ENCODE peak calls at places on chromosomes 16 and 17, in six cellular contexts. W, B, M, Q, I and H are unnamed samples. For H3K9me3, the result is how much of the 10 kb centered on the place peaks cover.

GRCh38 chr16:89921131-89921698 is 1.9 kb upstream of the TUBB3 start:
- DNase-seq in W (no peak), B (no peak), M (no peak), Q (no peak), I (peak), H (no peak)

GRCh38 chr16:55367796-55368195 is 43.8 kb downstream of the IRX6 start:
- DNase-seq in W (no peak), B (no peak), M (peak), Q (no peak), I (no peak), H (no peak)

GRCh38 chr17:29734640-29735039 is 111.9 kb upstream of the CORO6 start:
- DNase-seq in W (no peak), B (no peak), M (peak), Q (no peak), I (no peak), H (no peak)

GRCh38 chr17:70137451-70138230 is 31.7 kb upstream of the KCNJ2 start:
- DNase-seq in W (peak), B (peak), M (peak), Q (no peak), I (no peak), H (peak)

GRCh38 chr16:70778901-70779309 is 22.1 kb downstream of the VAC14 start:
- DNase-seq in W (peak), B (peak), M (peak), Q (peak), I (peak), H (peak)

GRCh38 chr17:77363821-77364361 is 223.1 kb downstream of the SEC14L1 start:
- DNase-seq in W (peak), B (peak), M (peak), Q (peak), I (no peak), H (no peak)

GRCh38 chr17:63985387-63986140 is 12.6 kb upstream of the PRR29 start:
- DNase-seq in W (no peak), B (no peak), M (no peak), Q (peak), I (no peak), H (no peak)

GRCh38 chr16:28910046-28911031 is 14.7 kb downstream of the RABEP2 start:
- DNase-seq in W (no peak), B (no peak), M (peak), Q (no peak), I (no peak), H (peak)

GRCh38 chr17:21419299-21420239 is 43.4 kb downstream of the KCNJ12 start:
- DNase-seq in W (no peak), B (no peak), M (no peak), Q (no peak), I (no peak), H (no peak)

GRCh38 chr17:41975099-41976083 is 8.8 kb downstream of the CNP start:
- DNase-seq in W (peak), B (no peak), M (peak), Q (no peak), I (no peak), H (no peak)

GRCh38 chr16:69927056-69927757 is 23.9 kb upstream of the CLEC18A start:
- DNase-seq in W (peak), B (peak), M (peak), Q (no peak), I (no peak), H (no peak)

GRCh38 chr17:81994593-81995462 is 17.4 kb downstream of the ASPSCR1 start:
- DNase-seq in W (peak), B (no peak), M (no peak), Q (no peak), I (no peak), H (no peak)

GRCh38 chr16:81237282-81237681 is 1.2 kb upstream of the BCO1 start:
- DNase-seq in W (peak), B (peak), M (no peak), Q (no peak), I (no peak), H (peak)

GRCh38 chr16:76959166-76959565 is 231.8 kb upstream of the MON1B start:
- DNase-seq in W (no peak), B (no peak), M (no peak), Q (no peak), I (no peak), H (no peak)

GRCh38 chr16:78415669-78416068 is 316.2 kb downstream of the WWOX start:
- DNase-seq in W (no peak), B (no peak), M (no peak), Q (no peak), I (no peak), H (no peak)

GRCh38 chr16:68993885-68994284 is 111.6 kb upstream of the HAS3 start:
- DNase-seq in W (peak), B (no peak), M (peak), Q (no peak), I (no peak), H (no peak)

GRCh38 chr16:1932050-1933028 is 10.7 kb downstream of the MSRB1 start:
- DNase-seq in W (peak), B (no peak), M (no peak), Q (no peak), I (peak), H (peak)

GRCh38 chr17:77233635-77234334 is 93.0 kb downstream of the SEC14L1 start:
- DNase-seq in W (peak), B (no peak), M (peak), Q (peak), I (no peak), H (no peak)

DNA sequence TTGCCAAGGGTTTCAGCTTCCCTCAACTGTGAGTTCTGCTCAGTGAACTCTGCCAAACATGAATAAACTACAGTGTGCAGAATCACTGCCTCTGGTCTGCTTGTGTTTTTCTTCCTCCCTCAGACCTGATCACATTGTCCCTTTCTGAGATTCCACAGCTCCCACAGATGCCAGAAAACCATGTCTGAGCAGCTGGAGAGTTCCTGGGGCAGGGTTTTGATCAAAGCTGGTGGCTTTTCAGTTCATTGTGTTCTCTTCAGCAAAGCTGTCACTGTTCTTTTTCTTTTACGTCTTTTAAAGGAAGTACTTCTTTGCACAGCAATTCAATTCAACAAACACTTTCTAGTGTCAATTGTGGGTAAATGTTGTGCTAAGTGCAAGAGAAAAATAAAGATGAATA is 555.8 kb downstream of the RBFOX1 start:
- DNase-seq in W (no peak), B (no peak), M (no peak), Q (no peak), I (peak), H (no peak)
- TF ChIP-seq CTCF in W (no peak), B (no peak), M (no peak), Q (no peak), I (no peak), H (no peak)

DNA sequence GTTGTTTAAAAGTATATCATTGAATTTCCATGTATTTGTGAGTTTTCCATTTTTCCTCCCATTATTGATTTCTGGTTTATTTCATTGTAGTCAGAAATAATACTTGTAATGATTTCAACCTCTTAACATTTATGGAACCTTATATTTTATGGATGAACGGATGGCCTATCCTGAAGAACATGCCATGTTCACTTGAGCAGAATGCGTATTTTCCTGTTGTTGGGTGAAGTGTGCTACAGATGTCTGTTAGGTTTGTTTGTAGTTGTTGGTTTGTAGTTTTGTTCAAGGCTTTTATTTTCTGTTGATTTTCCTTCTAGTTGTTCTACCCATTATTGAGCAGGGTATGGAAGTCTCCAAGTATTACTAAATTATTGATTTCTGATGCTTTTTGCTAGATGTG is 107.2 kb upstream of the NACA2 start:
- DNase-seq in W (no peak), B (no peak), M (no peak), Q (no peak), I (no peak), H (no peak)
- H3K9me3 ChIP-seq in W (under half), B (under half), M (under half), Q (under half), I (under half), H (under half)

GRCh38 chr16:2956566-2956956 is 7.5 kb upstream of the KREMEN2 start:
- DNase-seq in W (no peak), B (no peak), M (no peak), Q (no peak), I (no peak), H (no peak)
- H3K27ac ChIP-seq in W (no peak), B (no peak), M (no peak), Q (no peak), I (no peak), H (no peak)

DNA sequence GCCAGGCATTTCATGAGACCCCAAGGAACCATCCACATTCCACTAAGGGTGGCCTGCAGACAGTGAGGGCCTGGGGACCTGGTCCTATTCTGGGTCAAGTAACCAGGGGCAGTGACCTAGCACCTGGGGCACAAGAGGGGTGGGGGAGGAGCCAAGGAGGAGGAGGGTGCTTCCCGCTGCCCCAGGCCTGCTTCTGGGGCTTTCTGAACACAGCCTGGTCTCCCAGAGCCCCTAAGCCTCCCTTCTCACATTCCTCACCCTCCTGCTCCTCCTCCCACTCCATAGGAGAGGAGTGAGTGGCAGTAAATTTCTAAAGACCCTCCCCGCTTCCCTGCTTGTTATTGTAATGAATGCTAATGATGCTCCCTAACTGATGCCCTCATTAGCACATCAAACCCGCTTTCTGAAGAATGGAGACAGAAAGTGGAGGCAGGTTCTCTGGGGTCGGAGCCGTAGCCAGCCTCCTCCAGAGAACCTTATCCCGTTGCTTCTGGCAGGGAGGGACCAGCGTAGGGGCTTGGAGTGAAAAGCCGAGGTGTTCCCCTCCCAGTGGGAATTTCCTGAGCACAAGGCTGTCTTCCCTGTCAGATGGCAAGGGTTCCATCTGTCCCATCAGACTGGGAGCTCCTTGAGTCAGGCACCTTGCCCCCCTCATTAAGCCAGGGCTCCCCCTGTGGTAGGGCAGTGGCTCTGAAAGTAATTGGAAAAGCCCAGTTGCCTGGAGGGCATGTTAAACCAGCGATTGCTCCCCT is 3.7 kb upstream of the SRCIN1 start:
- DNase-seq in W (no peak), B (no peak), M (no peak), Q (no peak), I (peak), H (no peak)
- TF ChIP-seq CTCF in W (no peak), B (no peak), M (no peak), Q (no peak), I (peak), H (no peak)

GRCh38 chr16:62678796-62679195 is 642.6 kb upstream of the CDH8 start:
- DNase-seq in W (no peak), B (no peak), M (no peak), Q (no peak), I (no peak), H (no peak)
- H3K9me3 ChIP-seq in W (under half), B (under half), M (under half), Q (under half), I (under half), H (under half)

GRCh38 chr17:80919331-80920284 is 72.0 kb upstream of the CHMP6 start:
- DNase-seq in W (no peak), B (no peak), M (no peak), Q (no peak), I (no peak), H (no peak)
- H3K27ac ChIP-seq in W (no peak), B (no peak), M (no peak), Q (no peak), I (no peak), H (no peak)

DNA sequence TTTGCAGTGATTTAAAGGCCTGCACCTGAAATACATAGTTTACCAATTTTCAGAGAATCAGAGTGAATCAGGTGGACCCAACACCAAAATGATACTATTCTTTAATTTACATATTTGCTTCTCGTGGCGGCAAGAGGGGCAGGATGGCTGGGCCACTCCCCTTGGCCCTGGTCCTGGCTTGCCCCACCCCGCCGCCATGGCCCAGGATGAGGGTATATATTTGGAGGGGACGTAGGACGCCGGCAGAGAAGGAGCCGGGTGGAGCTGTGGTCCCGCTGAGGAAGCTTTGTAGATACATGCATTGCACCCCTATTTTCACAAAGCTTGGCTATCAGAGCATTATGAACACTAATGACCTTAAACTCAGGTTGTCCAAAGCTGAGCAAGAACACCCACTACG is 43.5 kb downstream of the EFCAB13 start:
- DNase-seq in W (no peak), B (no peak), M (no peak), Q (no peak), I (no peak), H (no peak)
- TF ChIP-seq CTCF in W (no peak), B (no peak), M (no peak), Q (no peak), I (no peak), H (no peak)